ENCODE peak calls at places on chromosome 4, in six cellular contexts. I is K562, W is GM12892, U is HepG2, X is GM12878, V is H1. G is an unnamed sample.

GRCh38 chr4:112751447-112751846 is 114.5 kb downstream of the LARP7 start:
- DNase-seq in I (no peak), W (no peak), U (no peak), X (no peak), V (peak), G (no peak)

GRCh38 chr4:88964450-88964849 is 92.5 kb downstream of the FAM13A start:
- DNase-seq in I (no peak), W (no peak), U (no peak), X (no peak), V (no peak), G (no peak)

GRCh38 chr4:165131247-165131832 is 18.7 kb upstream of the TMEM192 start:
- DNase-seq in I (peak), W (no peak), U (peak), X (peak), V (peak), G (peak)

GRCh38 chr4:53595823-53596222 is 4.5 kb upstream of the LNX1 start:
- DNase-seq in I (no peak), W (no peak), U (no peak), X (no peak), V (no peak), G (no peak)

GRCh38 chr4:40462326-40462725 is 127.2 kb downstream of the CHRNA9 start:
- DNase-seq in I (no peak), W (peak), U (no peak), X (peak), V (no peak), G (peak)

GRCh38 chr4:148998719-148999118 is 556.5 kb upstream of the NR3C2 start:
- DNase-seq in I (peak), W (no peak), U (peak), X (no peak), V (peak), G (no peak)

GRCh38 chr4:337932-338758 is 531 bp downstream of the ZNF141 start:
- DNase-seq in I (no peak), W (no peak), U (no peak), X (no peak), V (no peak), G (no peak)

GRCh38 chr4:82652062-82652461 is 90.3 kb upstream of the TMEM150C start:
- DNase-seq in I (no peak), W (no peak), U (no peak), X (no peak), V (no peak), G (no peak)

GRCh38 chr4:5824635-5825034 is 68.3 kb downstream of the CRMP1 start:
- DNase-seq in I (peak), W (no peak), U (peak), X (no peak), V (no peak), G (no peak)

GRCh38 chr4:158710814-158711213 is 12.4 kb downstream of the PPID start:
- DNase-seq in I (no peak), W (no peak), U (no peak), X (no peak), V (no peak), G (no peak)

GRCh38 chr4:610411-611261 is 14.7 kb upstream of the PDE6B start:
- DNase-seq in I (no peak), W (no peak), U (no peak), X (no peak), V (no peak), G (no peak)

GRCh38 chr4:145829629-145830395 is 108.8 kb downstream of the ZNF827 start:
- DNase-seq in I (no peak), W (no peak), U (no peak), X (no peak), V (no peak), G (no peak)

GRCh38 chr4:148330724-148331123 is 111.5 kb downstream of the NR3C2 start:
- DNase-seq in I (no peak), W (no peak), U (no peak), X (no peak), V (no peak), G (no peak)

GRCh38 chr4:172844556-172844955 is 324.1 kb upstream of the GALNT7 start:
- DNase-seq in I (no peak), W (no peak), U (no peak), X (no peak), V (no peak), G (no peak)

GRCh38 chr4:123821861-123822260 is 425.3 kb downstream of the SPRY1 start:
- DNase-seq in I (no peak), W (no peak), U (peak), X (no peak), V (no peak), G (no peak)

DNA sequence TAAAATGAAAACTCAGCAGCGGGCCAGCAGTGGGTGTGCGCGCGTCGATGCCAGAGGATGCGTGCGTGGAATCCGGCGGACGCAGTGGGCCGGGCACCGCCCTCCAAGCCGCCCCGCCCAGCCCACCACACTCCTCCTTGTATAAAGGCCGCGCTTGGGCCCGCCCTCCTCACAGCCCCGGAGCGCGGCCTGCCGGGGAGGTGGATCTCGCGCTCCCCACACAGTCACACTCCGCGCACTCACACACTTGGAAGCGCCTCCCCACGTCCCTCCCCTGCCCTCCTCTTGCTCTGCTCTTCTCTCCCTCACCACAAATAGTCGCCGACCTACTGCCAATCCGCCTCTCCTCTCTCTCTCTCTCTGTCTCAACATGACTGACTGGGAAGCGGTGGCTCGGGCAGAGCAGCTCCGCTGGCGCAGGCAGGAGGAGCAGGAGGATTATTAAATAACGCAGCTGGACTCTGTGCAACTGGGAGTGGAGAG is at the start of gene CCSER1:
- DNase-seq in I (no peak), W (no peak), U (no peak), X (no peak), V (no peak), G (peak)
- TF ChIP-seq POLR2A in I (no peak), W (peak), U (no peak), X (peak), V (peak), G (peak)

GRCh38 chr4:113806850-113807249 is 45.3 kb upstream of the CAMK2D start:
- DNase-seq in I (no peak), W (no peak), U (no peak), X (no peak), V (no peak), G (no peak)

GRCh38 chr4:113810906-113811305 is 49.4 kb upstream of the CAMK2D start:
- DNase-seq in I (no peak), W (no peak), U (no peak), X (no peak), V (no peak), G (no peak)

GRCh38 chr4:113811329-113811728 is 49.8 kb upstream of the CAMK2D start:
- DNase-seq in I (no peak), W (no peak), U (no peak), X (no peak), V (no peak), G (no peak)

DNA sequence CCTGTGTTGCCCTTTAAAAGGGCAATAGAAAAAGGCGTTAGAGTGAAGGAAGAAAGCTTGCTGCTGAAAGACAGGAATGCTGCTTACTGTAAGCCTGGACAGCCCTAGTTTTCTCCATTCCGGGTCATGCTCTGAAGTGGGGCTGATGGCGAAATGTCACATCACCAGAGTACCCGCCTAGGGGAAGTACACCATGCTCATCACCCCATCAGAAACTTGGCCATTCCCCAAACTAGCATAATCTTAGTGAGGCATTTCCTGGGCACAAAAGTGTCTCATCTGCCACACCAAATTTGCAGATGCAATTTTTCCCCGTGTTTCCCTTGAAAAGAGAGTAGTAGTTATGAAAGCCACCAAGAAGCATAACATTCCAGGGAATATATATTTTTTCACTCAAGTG is 47.8 kb upstream of the CAMK2D start:
- DNase-seq in I (no peak), W (no peak), U (no peak), X (no peak), V (no peak), G (no peak)
- TF ChIP-seq TAF1 in I (no peak), W (no peak), U (no peak), X (no peak), V (no peak), G (no peak)

DNA sequence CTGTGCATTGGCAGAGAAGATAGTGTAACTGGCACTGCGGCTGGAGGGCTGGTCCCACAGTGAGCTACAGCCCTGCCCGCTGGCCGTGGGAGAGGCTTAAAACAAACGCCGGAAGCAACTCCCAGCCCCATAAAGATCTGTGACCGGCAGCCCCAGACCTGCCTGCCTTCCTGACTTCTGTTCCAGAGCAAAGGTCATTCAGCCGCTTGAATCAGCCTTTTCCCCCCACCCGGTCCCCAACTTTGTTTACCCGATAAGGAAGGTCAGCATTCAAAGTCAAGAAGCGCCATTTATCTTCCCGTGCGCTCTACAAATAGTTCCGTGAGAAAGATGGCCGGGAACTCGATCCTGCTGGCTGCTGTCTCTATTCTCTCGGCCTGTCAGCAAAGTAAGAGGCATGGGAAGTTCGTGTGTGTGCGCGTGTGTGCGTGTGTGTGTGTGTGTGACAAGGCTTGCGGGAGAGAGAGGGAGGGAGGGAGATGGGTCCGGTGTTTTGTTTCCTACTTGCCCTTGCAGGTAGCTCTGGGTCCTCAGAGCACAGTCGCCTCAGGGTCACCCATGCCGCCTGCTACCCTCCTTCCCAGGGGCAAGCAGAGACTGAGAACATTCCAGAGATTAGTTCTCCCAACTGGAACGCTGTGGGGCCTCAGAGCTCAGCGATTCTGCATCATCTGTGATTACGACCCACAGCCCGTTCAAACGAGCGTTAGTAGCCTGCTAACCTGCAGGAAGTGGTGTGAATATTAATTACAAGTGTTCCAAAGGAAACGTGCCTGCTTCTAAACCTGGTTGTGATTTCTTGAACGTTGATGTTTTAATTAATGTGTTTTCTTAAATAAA is at the start of gene MGST2:
- DNase-seq in I (peak), W (peak), U (peak), X (no peak), V (no peak), G (peak)
- TF ChIP-seq POLR2A in I (peak), W (no peak), U (no peak), X (peak), V (peak), G (peak)

GRCh38 chr4:179353791-179354190 is 1911.6 kb upstream of the AGA start:
- DNase-seq in I (no peak), W (no peak), U (no peak), X (no peak), V (no peak), G (no peak)
- TF ChIP-seq TAF1 in I (no peak), W (no peak), U (no peak), X (no peak), V (no peak), G (no peak)

GRCh38 chr4:154954117-154954516 is 173.0 kb downstream of the RBM46 start:
- DNase-seq in I (no peak), W (no peak), U (no peak), X (no peak), V (no peak), G (no peak)
- TF ChIP-seq POLR2A in I (no peak), W (no peak), U (no peak), X (no peak), V (no peak), G (no peak)

G was measured in GM12891.